ENCODE peak calls at places on chromosomes 1 and 21, in six cellular contexts. One of them, this sample, is unnamed.

GRCh38 chr1:56399326-56400292 is 179.8 kb downstream of the PLPP3 start:
- DNase-seq in tibial artery: no peak
- DNase-seq in keratinocyte: no peak
- DNase-seq in ovary: no peak
- DNase-seq in PC-3: no peak
- DNase-seq in right lobe of liver: no peak
- DNase-seq in this sample: no peak

GRCh38 chr1:87398644-87399043 is 70.0 kb downstream of the LMO4 start:
- DNase-seq in tibial artery: no peak
- DNase-seq in keratinocyte: peak; percentile 61
- DNase-seq in ovary: no peak
- DNase-seq in PC-3: peak; percentile 84
- DNase-seq in right lobe of liver: no peak
- DNase-seq in this sample: no peak

GRCh38 chr1:225767591-225768540 is 9.8 kb upstream of the SRP9 start:
- DNase-seq in tibial artery: peak; percentile 74
- DNase-seq in keratinocyte: peak; percentile 61
- DNase-seq in ovary: peak; percentile 96
- DNase-seq in PC-3: peak; percentile 39
- DNase-seq in right lobe of liver: no peak
- DNase-seq in this sample: peak; percentile 96

GRCh38 chr1:55781003-55781402 is 565.8 kb upstream of the USP24 start:
- DNase-seq in tibial artery: no peak
- DNase-seq in keratinocyte: no peak
- DNase-seq in ovary: no peak
- DNase-seq in PC-3: no peak
- DNase-seq in right lobe of liver: no peak
- DNase-seq in this sample: no peak

GRCh38 chr21:26389971-26390641 is 183.0 kb downstream of the CYYR1 start:
- DNase-seq in tibial artery: no peak
- DNase-seq in keratinocyte: peak; percentile 100
- DNase-seq in ovary: no peak
- DNase-seq in PC-3: peak; percentile 96
- DNase-seq in right lobe of liver: no peak
- DNase-seq in this sample: no peak

GRCh38 chr1:40796939-40797667 is 13.5 kb downstream of the KCNQ4 start:
- DNase-seq in tibial artery: peak; percentile 76
- DNase-seq in keratinocyte: no peak
- DNase-seq in ovary: no peak
- DNase-seq in PC-3: no peak
- DNase-seq in right lobe of liver: no peak
- DNase-seq in this sample: peak; percentile 74

GRCh38 chr1:229940689-229941088 is 126.3 kb upstream of the GALNT2 start:
- DNase-seq in tibial artery: no peak
- DNase-seq in keratinocyte: no peak
- DNase-seq in ovary: no peak
- DNase-seq in PC-3: peak; percentile 30
- DNase-seq in right lobe of liver: no peak
- DNase-seq in this sample: no peak

GRCh38 chr1:53543130-53543770 is 84.1 kb downstream of the DMRTB1 start:
- DNase-seq in tibial artery: no peak
- DNase-seq in keratinocyte: no peak
- DNase-seq in ovary: no peak
- DNase-seq in PC-3: no peak
- DNase-seq in right lobe of liver: peak; percentile 42
- DNase-seq in this sample: peak; percentile 47

GRCh38 chr1:83113686-83114085 is 885.2 kb downstream of the TTLL7 start:
- DNase-seq in tibial artery: no peak
- DNase-seq in keratinocyte: no peak
- DNase-seq in ovary: no peak
- DNase-seq in PC-3: peak; percentile 41
- DNase-seq in right lobe of liver: no peak
- DNase-seq in this sample: no peak

GRCh38 chr1:218259800-218260199 is 25.3 kb upstream of the RRP15 start:
- DNase-seq in tibial artery: no peak
- DNase-seq in keratinocyte: no peak
- DNase-seq in ovary: no peak
- DNase-seq in PC-3: peak; percentile 64
- DNase-seq in right lobe of liver: no peak
- DNase-seq in this sample: no peak

GRCh38 chr1:209717818-209718217 is 13.2 kb downstream of the HSD11B1 start:
- DNase-seq in tibial artery: no peak
- DNase-seq in keratinocyte: no peak
- DNase-seq in ovary: no peak
- DNase-seq in PC-3: no peak
- DNase-seq in right lobe of liver: no peak
- DNase-seq in this sample: no peak

GRCh38 chr1:209723265-209723664 is 18.6 kb downstream of the HSD11B1 start:
- DNase-seq in tibial artery: no peak
- DNase-seq in keratinocyte: no peak
- DNase-seq in ovary: no peak
- DNase-seq in PC-3: no peak
- DNase-seq in right lobe of liver: no peak
- DNase-seq in this sample: no peak

GRCh38 chr1:209721406-209721805 is 16.8 kb downstream of the HSD11B1 start:
- DNase-seq in tibial artery: no peak
- DNase-seq in keratinocyte: no peak
- DNase-seq in ovary: no peak
- DNase-seq in PC-3: no peak
- DNase-seq in right lobe of liver: no peak
- DNase-seq in this sample: no peak

GRCh38 chr1:209720826-209721225 is 16.2 kb downstream of the HSD11B1 start:
- DNase-seq in tibial artery: no peak
- DNase-seq in keratinocyte: no peak
- DNase-seq in ovary: no peak
- DNase-seq in PC-3: no peak
- DNase-seq in right lobe of liver: no peak
- DNase-seq in this sample: no peak

GRCh38 chr1:209720326-209720725 is 15.7 kb downstream of the HSD11B1 start:
- DNase-seq in tibial artery: no peak
- DNase-seq in keratinocyte: no peak
- DNase-seq in ovary: no peak
- DNase-seq in PC-3: no peak
- DNase-seq in right lobe of liver: no peak
- DNase-seq in this sample: no peak
- H3K4me1 ChIP-seq in tibial artery: no peaks in the 10 kb centered on the region
- H3K4me1 ChIP-seq in keratinocyte: peaks cover 7% of the 10 kb centered on the region
- H3K4me1 ChIP-seq in ovary: peaks cover 16% of the 10 kb centered on the region
- H3K4me1 ChIP-seq in PC-3: peaks cover 4% of the 10 kb centered on the region
- H3K4me1 ChIP-seq in right lobe of liver: no peaks in the 10 kb centered on the region
- H3K4me1 ChIP-seq in this sample: no peaks in the 10 kb centered on the region

DNA sequence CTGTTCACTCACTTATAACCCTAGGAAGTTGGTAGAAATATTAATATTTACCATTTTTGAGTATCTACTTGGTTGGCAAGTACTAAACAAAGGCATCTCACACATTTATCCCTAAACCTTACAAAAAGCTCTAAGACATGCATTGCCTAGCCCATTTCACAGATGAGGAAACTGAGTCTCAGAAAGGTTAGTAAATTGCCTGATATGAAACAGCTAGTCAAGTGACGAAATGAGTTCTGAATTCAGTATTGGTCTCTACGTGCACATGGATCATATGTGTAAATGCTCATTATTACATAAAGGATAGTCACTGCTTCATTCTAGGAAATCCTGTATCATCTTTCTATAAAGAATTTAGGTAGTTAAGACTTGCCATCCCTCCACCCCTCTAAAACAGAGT is 105.1 kb downstream of the BARHL2 start:
- DNase-seq in tibial artery: no peak
- DNase-seq in keratinocyte: no peak
- DNase-seq in ovary: no peak
- DNase-seq in PC-3: no peak
- DNase-seq in right lobe of liver: no peak
- DNase-seq in this sample: no peak
- H3K4me3 ChIP-seq in tibial artery: no peak overlapping the region
- H3K4me3 ChIP-seq in keratinocyte: no peak overlapping the region
- H3K4me3 ChIP-seq in ovary: no peak overlapping the region
- H3K4me3 ChIP-seq in PC-3: no peak overlapping the region
- H3K4me3 ChIP-seq in right lobe of liver: no peak overlapping the region
- H3K4me3 ChIP-seq in this sample: no peak overlapping the region

GRCh38 chr1:24155011-24155782 is 12.3 kb upstream of the IL22RA1 start:
- DNase-seq in tibial artery: no peak
- DNase-seq in keratinocyte: no peak
- DNase-seq in ovary: no peak
- DNase-seq in PC-3: peak; percentile 28
- DNase-seq in right lobe of liver: peak; percentile 80
- DNase-seq in this sample: no peak
- H3K4me1 ChIP-seq in tibial artery: no peaks in the 10 kb centered on the region
- H3K4me1 ChIP-seq in keratinocyte: peaks cover 12% of the 10 kb centered on the region
- H3K4me1 ChIP-seq in ovary: no peaks in the 10 kb centered on the region
- H3K4me1 ChIP-seq in PC-3: peaks cover 13% of the 10 kb centered on the region
- H3K4me1 ChIP-seq in right lobe of liver: no peaks in the 10 kb centered on the region
- H3K4me1 ChIP-seq in this sample: no peaks in the 10 kb centered on the region

DNA sequence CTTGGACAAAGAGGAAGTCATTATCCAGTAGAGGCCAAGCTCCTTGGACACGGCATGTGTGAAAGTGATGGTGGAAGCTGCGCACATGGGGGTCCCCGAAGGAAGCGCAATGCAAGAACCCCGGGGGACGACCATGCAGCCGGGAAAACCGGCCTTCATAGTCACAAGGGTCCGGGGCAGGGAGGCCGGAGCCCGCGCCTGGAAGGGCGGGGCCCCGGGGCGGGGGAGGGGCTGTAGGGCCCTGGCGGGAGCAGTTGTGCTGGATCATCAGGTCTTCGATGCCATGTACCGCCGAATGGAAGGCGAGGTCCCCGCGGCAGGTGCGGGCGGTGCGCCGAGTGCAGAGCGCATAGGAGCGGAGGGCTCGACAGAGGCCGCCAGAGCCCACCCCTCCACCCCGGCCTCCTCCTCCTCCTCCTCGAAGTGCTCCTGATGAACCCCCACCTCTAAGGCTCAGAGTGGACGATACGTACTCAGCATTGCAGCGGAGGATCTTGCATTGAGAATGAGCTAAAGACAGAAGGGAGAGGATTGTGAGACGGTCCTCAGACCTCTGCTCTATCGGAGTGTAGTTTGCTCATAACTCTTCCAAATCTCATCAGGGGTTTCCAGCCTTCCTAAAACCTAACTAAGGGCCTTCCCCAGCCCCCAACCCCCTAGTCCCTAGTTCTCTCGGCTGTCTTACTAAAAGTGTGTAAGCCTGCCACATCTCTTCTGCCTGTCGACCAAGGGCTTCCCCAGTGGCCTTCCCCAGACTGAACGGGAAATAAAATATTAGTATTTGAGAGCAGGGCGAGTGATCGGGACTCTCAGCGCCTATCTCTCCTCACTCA is 2.1 kb downstream of the HJV start:
- DNase-seq in tibial artery: peak; percentile 19
- DNase-seq in keratinocyte: no peak
- DNase-seq in ovary: no peak
- DNase-seq in PC-3: no peak
- DNase-seq in right lobe of liver: peak; percentile 72
- DNase-seq in this sample: no peak
- H3K4me3 ChIP-seq in tibial artery: peak overlapping the region; percentile 40
- H3K4me3 ChIP-seq in keratinocyte: no peak overlapping the region
- H3K4me3 ChIP-seq in ovary: peak overlapping the region; percentile 2
- H3K4me3 ChIP-seq in PC-3: no peak overlapping the region
- H3K4me3 ChIP-seq in right lobe of liver: peak overlapping the region; percentile 40
- H3K4me3 ChIP-seq in this sample: peak overlapping the region; percentile 26

GRCh38 chr1:11792106-11792505 is 13.7 kb downstream of the MTHFR start:
- DNase-seq in tibial artery: no peak
- DNase-seq in keratinocyte: no peak
- DNase-seq in ovary: peak; percentile 44
- DNase-seq in PC-3: no peak
- DNase-seq in right lobe of liver: no peak
- DNase-seq in this sample: peak; percentile 60
- H3K4me1 ChIP-seq in tibial artery: peaks cover 49% of the 10 kb centered on the region
- H3K4me1 ChIP-seq in keratinocyte: peaks cover 28% of the 10 kb centered on the region
- H3K4me1 ChIP-seq in ovary: peaks cover 32% of the 10 kb centered on the region
- H3K4me1 ChIP-seq in PC-3: peaks cover 26% of the 10 kb centered on the region
- H3K4me1 ChIP-seq in right lobe of liver: peaks cover 6% of the 10 kb centered on the region
- H3K4me1 ChIP-seq in this sample: peaks cover 41% of the 10 kb centered on the region

GRCh38 chr1:114901739-114902255 is 47.1 kb downstream of the SYCP1 start:
- DNase-seq in tibial artery: no peak
- DNase-seq in keratinocyte: no peak
- DNase-seq in ovary: no peak
- DNase-seq in PC-3: no peak
- DNase-seq in right lobe of liver: no peak
- DNase-seq in this sample: no peak

DNA sequence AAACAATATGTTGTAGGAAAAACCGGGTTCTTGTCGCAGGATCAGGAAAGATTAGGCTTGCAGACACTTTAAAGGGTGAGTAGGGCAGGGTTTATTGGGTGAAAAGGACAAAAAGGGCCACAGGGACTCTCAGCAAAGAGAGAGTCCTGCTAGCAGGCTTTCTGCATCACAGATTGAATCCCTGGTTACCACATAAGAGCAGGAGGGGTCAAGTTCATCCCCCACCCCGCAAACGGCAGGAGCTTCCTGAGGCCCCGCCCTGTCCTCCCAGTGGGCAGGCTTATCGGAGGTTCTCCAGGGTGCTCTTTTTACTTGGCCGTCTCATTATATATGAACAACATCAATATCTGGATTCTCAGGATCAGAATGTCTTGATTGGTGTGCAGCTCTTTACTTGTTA is 47.7 kb downstream of the SYCP1 start:
- DNase-seq in tibial artery: no peak
- DNase-seq in keratinocyte: no peak
- DNase-seq in ovary: no peak
- DNase-seq in PC-3: no peak
- DNase-seq in right lobe of liver: no peak
- DNase-seq in this sample: no peak
- H3K4me3 ChIP-seq in tibial artery: peak overlapping the region; percentile 34
- H3K4me3 ChIP-seq in keratinocyte: no peak overlapping the region
- H3K4me3 ChIP-seq in ovary: no peak overlapping the region
- H3K4me3 ChIP-seq in PC-3: no peak overlapping the region
- H3K4me3 ChIP-seq in right lobe of liver: no peak overlapping the region
- H3K4me3 ChIP-seq in this sample: no peak overlapping the region

GRCh38 chr1:11805454-11806306 is at the start of the genes CLCN6 and MTHFR:
- DNase-seq in tibial artery: peak; percentile 99
- DNase-seq in keratinocyte: peak; percentile 95
- DNase-seq in ovary: peak; percentile 100
- DNase-seq in PC-3: peak; percentile 99
- DNase-seq in right lobe of liver: peak; percentile 100
- DNase-seq in this sample: peak; percentile 100

GRCh38 chr1:11800756-11801433 is 4.9 kb downstream of the MTHFR start:
- DNase-seq in tibial artery: no peak
- DNase-seq in keratinocyte: no peak
- DNase-seq in ovary: peak; percentile 49
- DNase-seq in PC-3: no peak
- DNase-seq in right lobe of liver: peak; percentile 78
- DNase-seq in this sample: no peak

GRCh38 chr1:11802616-11802972 is 3.2 kb downstream of the MTHFR start:
- DNase-seq in tibial artery: peak; percentile 59
- DNase-seq in keratinocyte: no peak
- DNase-seq in ovary: no peak
- DNase-seq in PC-3: no peak
- DNase-seq in right lobe of liver: no peak
- DNase-seq in this sample: no peak

GRCh38 chr1:11804666-11805453 is 904 bp downstream of the MTHFR start:
- DNase-seq in tibial artery: peak; percentile 51
- DNase-seq in keratinocyte: peak; percentile 66
- DNase-seq in ovary: peak; percentile 78
- DNase-seq in PC-3: peak; percentile 12
- DNase-seq in right lobe of liver: no peak
- DNase-seq in this sample: peak; percentile 83

GRCh38 chr1:11802973-11803885 is 2.5 kb downstream of the MTHFR start:
- DNase-seq in tibial artery: peak; percentile 96
- DNase-seq in keratinocyte: peak; percentile 78
- DNase-seq in ovary: peak; percentile 96
- DNase-seq in PC-3: peak; percentile 75
- DNase-seq in right lobe of liver: peak; percentile 90
- DNase-seq in this sample: peak; percentile 95
- H3K4me1 ChIP-seq in tibial artery: peaks cover 25% of the 10 kb centered on the region
- H3K4me1 ChIP-seq in keratinocyte: peaks cover 49% of the 10 kb centered on the region
- H3K4me1 ChIP-seq in ovary: peaks cover 4% of the 10 kb centered on the region
- H3K4me1 ChIP-seq in PC-3: peaks cover 50% of the 10 kb centered on the region
- H3K4me1 ChIP-seq in right lobe of liver: peaks cover 4% of the 10 kb centered on the region
- H3K4me1 ChIP-seq in this sample: peaks cover 7% of the 10 kb centered on the region

This sample was measured in right cardiac atrium.